ENCODE peak calls at places on chromosome 1, in eight cellular contexts. V is adrenal gland; X is effector memory CD4-positive, alpha-beta T cell; P is right lobe of liver; T is Peyer's patch; H is OCI-LY7; N is thoracic aorta; U is neural progenitor cell. E is an unnamed sample.

GRCh38 chr1:48207536-48208075 is 14.9 kb upstream of the SLC5A9 start:
- DNase-seq in V (no peak), X (no peak), P (no peak), T (no peak), H (no peak), N (no peak), U (no peak), E (no peak)

GRCh38 chr1:198663996-198664789 is 25.4 kb downstream of the PTPRC start:
- DNase-seq in V (no peak), X (no peak), P (no peak), T (no peak), H (peak; percentile 71), N (no peak), U (no peak), E (no peak)

GRCh38 chr1:207787776-207788175 is 35.9 kb downstream of the CD46 start:
- DNase-seq in V (no peak), X (no peak), P (no peak), T (no peak), H (no peak), N (no peak), U (no peak), E (no peak)

GRCh38 chr1:41093826-41094225 is 72.3 kb upstream of the SLFNL1 start:
- DNase-seq in V (no peak), X (no peak), P (no peak), T (no peak), H (no peak), N (no peak), U (no peak), E (no peak)

GRCh38 chr1:21220815-21221214 is 44.1 kb upstream of the EIF4G3 start:
- DNase-seq in V (no peak), X (no peak), P (no peak), T (no peak), H (no peak), N (no peak), U (no peak), E (no peak)

GRCh38 chr1:233033366-233033765 is 83.0 kb downstream of the NTPCR start:
- DNase-seq in V (no peak), X (no peak), P (no peak), T (no peak), H (no peak), N (no peak), U (no peak), E (no peak)

GRCh38 chr1:10057305-10057704 is 24.5 kb downstream of the UBE4B start:
- DNase-seq in V (peak; percentile 84), X (no peak), P (no peak), T (no peak), H (no peak), N (no peak), U (no peak), E (peak; percentile 55)

GRCh38 chr1:25523512-25523911 is 19.9 kb upstream of the LDLRAP1 start:
- DNase-seq in V (peak; percentile 61), X (no peak), P (no peak), T (no peak), H (peak; percentile 18), N (no peak), U (peak; percentile 38), E (peak; percentile 84)

GRCh38 chr1:210650403-210650802 is 321.7 kb downstream of the HHAT start:
- DNase-seq in V (no peak), X (no peak), P (no peak), T (no peak), H (no peak), N (no peak), U (no peak), E (no peak)

GRCh38 chr1:22790232-22791008 is 79.8 kb downstream of the EPHB2 start:
- DNase-seq in V (no peak), X (no peak), P (no peak), T (peak; percentile 70), H (no peak), N (no peak), U (no peak), E (no peak)

GRCh38 chr1:13708380-13709010 is 8.5 kb downstream of the PRDM2 start:
- DNase-seq in V (no peak), X (no peak), P (no peak), T (no peak), H (no peak), N (no peak), U (no peak), E (no peak)

GRCh38 chr1:178938281-178938958 is 67.5 kb upstream of the ANGPTL1 start:
- DNase-seq in V (no peak), X (no peak), P (no peak), T (no peak), H (no peak), N (no peak), U (no peak), E (no peak)

GRCh38 chr1:85201340-85202091 is 700 bp upstream of the SYDE2 start:
- DNase-seq in V (peak; percentile 78), X (peak; percentile 48), P (peak; percentile 80), T (peak; percentile 83), H (peak; percentile 4), N (no peak), U (peak; percentile 95), E (peak; percentile 91)

GRCh38 chr1:40919475-40920011 is 57.4 kb upstream of the CITED4 start:
- DNase-seq in V (no peak), X (no peak), P (peak; percentile 86), T (no peak), H (no peak), N (no peak), U (no peak), E (no peak)

GRCh38 chr1:66981679-66982078 is 56.9 kb downstream of the MIER1 start:
- DNase-seq in V (peak; percentile 64), X (no peak), P (peak; percentile 58), T (no peak), H (peak; percentile 50), N (no peak), U (no peak), E (peak; percentile 36)

GRCh38 chr1:156641761-156642264 is at the start of gene BCAN:
- DNase-seq in V (peak; percentile 66), X (no peak), P (no peak), T (no peak), H (no peak), N (no peak), U (peak; percentile 91), E (peak; percentile 83)

GRCh38 chr1:29105822-29106221 is 17.9 kb downstream of the TMEM200B start:
- DNase-seq in V (no peak), X (no peak), P (peak; percentile 71), T (no peak), H (no peak), N (no peak), U (no peak), E (no peak)

GRCh38 chr1:33050221-33051076 is 13.8 kb upstream of the AK2 start:
- DNase-seq in V (no peak), X (no peak), P (no peak), T (no peak), H (no peak), N (no peak), U (no peak), E (no peak)
- H3K4me3 ChIP-seq in V (no peak overlapping the region), X (no peak overlapping the region), P (no peak overlapping the region), T (no peak overlapping the region), H (no peak overlapping the region), N (no peak overlapping the region), U (no peak overlapping the region), E (no peak overlapping the region)

DNA sequence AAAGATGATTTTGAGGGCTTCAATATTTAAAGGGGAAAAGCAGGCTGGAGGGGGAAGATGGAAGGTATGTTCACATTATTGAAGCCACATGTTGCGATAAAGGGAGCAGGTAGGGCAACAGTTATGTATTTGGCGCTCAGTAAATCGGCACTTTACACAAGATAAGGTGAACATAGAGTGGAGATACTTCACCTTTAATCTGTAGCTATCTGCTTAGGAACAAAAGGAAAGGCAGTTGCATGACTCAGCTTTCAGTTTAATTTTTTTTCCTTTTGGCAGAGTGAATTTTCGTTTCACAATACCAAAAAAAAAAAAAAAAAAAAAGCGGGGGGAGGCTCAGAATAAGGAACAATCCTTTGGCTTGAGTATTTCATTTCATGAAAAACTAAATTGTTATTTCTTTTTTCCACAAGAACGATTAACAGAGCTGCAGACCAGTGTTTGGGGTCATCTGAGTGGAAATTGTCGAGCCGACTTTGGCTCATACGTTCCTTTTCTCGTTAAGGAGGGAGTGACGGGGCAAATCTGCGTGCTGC is 1.1 kb upstream of the COQ8A start:
- DNase-seq in V (no peak), X (no peak), P (no peak), T (no peak), H (peak; percentile 13), N (no peak), U (no peak), E (no peak)
- H3K4me1 ChIP-seq in V (peaks cover 35% of the 10 kb centered on the region), X (peaks cover 17% of the 10 kb centered on the region), P (peaks cover 7% of the 10 kb centered on the region), T (peaks cover 4% of the 10 kb centered on the region), H (peaks cover 26% of the 10 kb centered on the region), N (peaks cover 19% of the 10 kb centered on the region), U (peaks cover 9% of the 10 kb centered on the region), E (peaks cover 7% of the 10 kb centered on the region)

DNA sequence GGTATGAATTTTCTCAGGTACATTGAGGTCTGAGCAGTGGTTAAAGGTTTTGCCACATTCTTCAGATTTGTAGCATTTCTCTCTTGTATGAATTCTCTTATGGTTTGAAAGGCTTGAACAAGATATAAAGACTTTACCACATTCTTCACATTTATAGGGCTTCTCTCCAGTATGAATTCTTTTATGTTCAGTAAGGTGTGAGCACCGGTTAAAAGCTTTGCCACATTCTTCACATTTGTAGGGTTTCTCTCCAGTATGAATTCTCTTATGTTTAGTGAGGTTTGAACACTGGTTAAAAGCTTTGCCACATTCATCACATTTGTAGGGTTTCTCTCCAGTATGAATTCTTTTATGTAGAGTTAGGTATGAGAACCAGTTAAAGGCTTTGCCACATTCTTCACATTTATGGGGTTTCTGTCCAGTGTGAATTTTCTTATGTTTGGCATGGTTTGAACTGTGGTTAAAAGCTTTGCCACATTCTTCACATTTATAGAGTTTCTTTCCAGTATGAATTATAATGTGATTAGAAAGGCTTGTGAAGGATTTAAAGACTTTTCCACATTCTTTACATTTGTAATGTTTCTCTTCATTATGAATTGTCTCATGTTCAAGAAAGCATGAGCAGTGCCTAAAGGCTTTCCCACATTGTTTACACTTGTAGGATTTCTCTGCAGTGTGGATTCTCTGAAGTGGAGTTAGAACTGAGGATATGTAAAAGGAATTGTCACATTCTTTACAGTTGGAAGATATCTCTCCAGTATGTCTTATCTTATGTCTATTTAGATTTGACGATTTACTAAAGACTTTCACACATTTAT is 18.4 kb upstream of the ZNF124 start:
- DNase-seq in V (no peak), X (no peak), P (no peak), T (no peak), H (no peak), N (no peak), U (no peak), E (no peak)
- H3K9me3 ChIP-seq in V (no peaks in the 10 kb centered on the region), X (peaks cover 22% of the 10 kb centered on the region), P (peaks cover 8% of the 10 kb centered on the region), T (peaks cover 17% of the 10 kb centered on the region), H (peaks cover 47% of the 10 kb centered on the region), N (peaks cover 56% of the 10 kb centered on the region), U (peaks cover 13% of the 10 kb centered on the region), E (peaks cover 3% of the 10 kb centered on the region)

DNA sequence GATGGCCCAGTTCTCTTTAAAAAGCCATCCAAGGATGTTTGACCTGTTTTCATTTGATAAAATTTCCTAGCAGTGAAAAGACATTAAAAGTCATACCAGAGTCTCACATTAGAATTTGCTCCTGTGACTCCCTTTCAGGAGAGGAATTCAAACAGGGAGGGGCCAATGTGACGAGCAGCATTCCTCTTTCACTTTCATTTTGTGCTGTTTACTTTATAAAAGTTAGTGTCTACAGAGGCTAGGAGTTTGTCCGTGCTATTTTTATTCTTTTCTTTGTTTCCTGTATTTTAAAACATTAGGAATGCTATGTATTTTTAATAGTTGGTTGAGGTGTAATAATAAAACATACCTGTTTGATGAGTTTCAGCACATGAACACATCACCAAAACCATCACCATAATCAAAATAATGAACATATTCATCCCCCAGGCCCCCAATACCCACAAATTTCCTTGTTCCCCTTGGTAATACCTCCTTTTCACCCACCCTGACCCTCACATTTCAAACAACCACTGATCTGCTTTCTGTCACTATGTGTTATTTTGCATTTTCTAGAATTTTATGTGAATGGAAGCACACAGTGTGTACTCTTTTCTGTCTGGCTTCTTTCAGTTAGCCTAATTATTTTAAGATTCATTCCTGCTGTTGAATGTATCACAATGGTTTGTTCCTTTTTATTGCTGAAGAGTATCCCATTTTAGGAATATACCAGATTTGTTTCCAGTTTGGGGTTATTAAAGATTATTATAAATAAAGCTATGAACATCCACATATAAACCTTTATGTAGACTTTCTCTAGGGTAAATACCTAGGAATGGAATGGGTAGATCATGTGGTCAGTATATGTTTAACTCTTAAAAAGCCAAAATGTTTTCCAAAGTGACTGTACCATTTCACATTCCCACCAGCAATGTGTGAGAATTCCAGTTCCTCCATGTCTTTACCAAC is 129.5 kb downstream of the TENT5C start:
- DNase-seq in V (peak; percentile 40), X (no peak), P (no peak), T (no peak), H (peak; percentile 58), N (no peak), U (peak; percentile 21), E (peak; percentile 65)
- H3K4me3 ChIP-seq in V (no peak overlapping the region), X (peak overlapping the region; percentile 37), P (peak overlapping the region; percentile 13), T (no peak overlapping the region), H (peak overlapping the region; percentile 49), N (peak overlapping the region; percentile 67), U (no peak overlapping the region), E (no peak overlapping the region)

E was measured in cardiac muscle cell.